ENCODE peak calls at places on chromosome 15, in eight cellular contexts. One of them, this sample, is unnamed.

GRCh38 chr15:58957101-58957973 is 23.9 kb upstream of the SLTM start:
- DNase-seq in stimulated activated naive CD8-positive, alpha-beta T cell treated with anti-CD3 and anti-CD28 coated beads, Interleukin-15, amount 100 ng/mL, for 72 hours: peak; percentile 53
- DNase-seq in A172: peak; percentile 63
- DNase-seq in ACHN: peak; percentile 68
- DNase-seq in T follicular helper cell: peak; percentile 40
- DNase-seq in activated CD8-positive, alpha-beta memory T cell treated with anti-CD3 and anti-CD28 coated beads for 24 hours: peak; percentile 71
- DNase-seq in OCI-LY7: peak; percentile 88
- DNase-seq in hepatic stellate cell: peak; percentile 45
- DNase-seq in this sample: no peak

GRCh38 chr15:34616613-34617012 is 33.2 kb upstream of the GOLGA8B start:
- DNase-seq in ACHN: peak; percentile 33
- DNase-seq in OCI-LY7: no peak
- DNase-seq in activated CD8-positive, alpha-beta memory T cell treated with anti-CD3 and anti-CD28 coated beads for 24 hours: no peak
- DNase-seq in stimulated activated naive CD8-positive, alpha-beta T cell treated with anti-CD3 and anti-CD28 coated beads, Interleukin-15, amount 100 ng/mL, for 72 hours: no peak
- DNase-seq in hepatic stellate cell: peak; percentile 2
- DNase-seq in A172: peak; percentile 54
- DNase-seq in T follicular helper cell: no peak
- DNase-seq in this sample: no peak

GRCh38 chr15:80138962-80139361 is 13.8 kb upstream of the FAH start:
- DNase-seq in stimulated activated naive CD8-positive, alpha-beta T cell treated with anti-CD3 and anti-CD28 coated beads, Interleukin-15, amount 100 ng/mL, for 72 hours: no peak
- DNase-seq in OCI-LY7: no peak
- DNase-seq in activated CD8-positive, alpha-beta memory T cell treated with anti-CD3 and anti-CD28 coated beads for 24 hours: no peak
- DNase-seq in A172: no peak
- DNase-seq in ACHN: no peak
- DNase-seq in T follicular helper cell: no peak
- DNase-seq in hepatic stellate cell: no peak
- DNase-seq in this sample: no peak

GRCh38 chr15:29910068-29910467 is 87.8 kb upstream of the TJP1 start:
- DNase-seq in ACHN: no peak
- DNase-seq in stimulated activated naive CD8-positive, alpha-beta T cell treated with anti-CD3 and anti-CD28 coated beads, Interleukin-15, amount 100 ng/mL, for 72 hours: no peak
- DNase-seq in T follicular helper cell: no peak
- DNase-seq in OCI-LY7: no peak
- DNase-seq in activated CD8-positive, alpha-beta memory T cell treated with anti-CD3 and anti-CD28 coated beads for 24 hours: no peak
- DNase-seq in hepatic stellate cell: no peak
- DNase-seq in A172: no peak
- DNase-seq in this sample: no peak

GRCh38 chr15:43067717-43068461 is 37.9 kb downstream of the UBR1 start:
- DNase-seq in T follicular helper cell: no peak
- DNase-seq in A172: no peak
- DNase-seq in OCI-LY7: no peak
- DNase-seq in ACHN: no peak
- DNase-seq in hepatic stellate cell: peak; percentile 7
- DNase-seq in activated CD8-positive, alpha-beta memory T cell treated with anti-CD3 and anti-CD28 coated beads for 24 hours: no peak
- DNase-seq in stimulated activated naive CD8-positive, alpha-beta T cell treated with anti-CD3 and anti-CD28 coated beads, Interleukin-15, amount 100 ng/mL, for 72 hours: peak; percentile 27
- DNase-seq in this sample: no peak

GRCh38 chr15:42344763-42345162 is 14.5 kb upstream of the CAPN3 start:
- DNase-seq in stimulated activated naive CD8-positive, alpha-beta T cell treated with anti-CD3 and anti-CD28 coated beads, Interleukin-15, amount 100 ng/mL, for 72 hours: no peak
- DNase-seq in T follicular helper cell: no peak
- DNase-seq in A172: no peak
- DNase-seq in hepatic stellate cell: no peak
- DNase-seq in OCI-LY7: no peak
- DNase-seq in ACHN: no peak
- DNase-seq in activated CD8-positive, alpha-beta memory T cell treated with anti-CD3 and anti-CD28 coated beads for 24 hours: no peak
- DNase-seq in this sample: no peak

GRCh38 chr15:68599560-68600071 is 20.8 kb downstream of the CORO2B start:
- DNase-seq in A172: peak; percentile 39
- DNase-seq in ACHN: no peak
- DNase-seq in OCI-LY7: peak; percentile 55
- DNase-seq in activated CD8-positive, alpha-beta memory T cell treated with anti-CD3 and anti-CD28 coated beads for 24 hours: no peak
- DNase-seq in stimulated activated naive CD8-positive, alpha-beta T cell treated with anti-CD3 and anti-CD28 coated beads, Interleukin-15, amount 100 ng/mL, for 72 hours: no peak
- DNase-seq in hepatic stellate cell: peak; percentile 83
- DNase-seq in T follicular helper cell: no peak
- DNase-seq in this sample: no peak

GRCh38 chr15:64004582-64004981 is 41.7 kb downstream of the DAPK2 start:
- DNase-seq in A172: peak; percentile 94
- DNase-seq in hepatic stellate cell: no peak
- DNase-seq in ACHN: peak; percentile 8
- DNase-seq in stimulated activated naive CD8-positive, alpha-beta T cell treated with anti-CD3 and anti-CD28 coated beads, Interleukin-15, amount 100 ng/mL, for 72 hours: no peak
- DNase-seq in OCI-LY7: no peak
- DNase-seq in activated CD8-positive, alpha-beta memory T cell treated with anti-CD3 and anti-CD28 coated beads for 24 hours: no peak
- DNase-seq in T follicular helper cell: no peak
- DNase-seq in this sample: no peak

GRCh38 chr15:100438570-100438969 is 90.2 kb downstream of the CERS3 start:
- DNase-seq in OCI-LY7: peak; percentile 8
- DNase-seq in ACHN: no peak
- DNase-seq in T follicular helper cell: no peak
- DNase-seq in activated CD8-positive, alpha-beta memory T cell treated with anti-CD3 and anti-CD28 coated beads for 24 hours: no peak
- DNase-seq in stimulated activated naive CD8-positive, alpha-beta T cell treated with anti-CD3 and anti-CD28 coated beads, Interleukin-15, amount 100 ng/mL, for 72 hours: peak; percentile 16
- DNase-seq in A172: no peak
- DNase-seq in hepatic stellate cell: no peak
- DNase-seq in this sample: no peak

GRCh38 chr15:37740623-37741141 is 193.8 kb upstream of the TMCO5A start:
- DNase-seq in hepatic stellate cell: no peak
- DNase-seq in stimulated activated naive CD8-positive, alpha-beta T cell treated with anti-CD3 and anti-CD28 coated beads, Interleukin-15, amount 100 ng/mL, for 72 hours: no peak
- DNase-seq in T follicular helper cell: no peak
- DNase-seq in A172: no peak
- DNase-seq in OCI-LY7: no peak
- DNase-seq in activated CD8-positive, alpha-beta memory T cell treated with anti-CD3 and anti-CD28 coated beads for 24 hours: no peak
- DNase-seq in ACHN: no peak
- DNase-seq in this sample: no peak

GRCh38 chr15:51443282-51443914 is 101.9 kb downstream of the GLDN start:
- DNase-seq in ACHN: no peak
- DNase-seq in A172: no peak
- DNase-seq in OCI-LY7: no peak
- DNase-seq in stimulated activated naive CD8-positive, alpha-beta T cell treated with anti-CD3 and anti-CD28 coated beads, Interleukin-15, amount 100 ng/mL, for 72 hours: no peak
- DNase-seq in hepatic stellate cell: no peak
- DNase-seq in T follicular helper cell: no peak
- DNase-seq in activated CD8-positive, alpha-beta memory T cell treated with anti-CD3 and anti-CD28 coated beads for 24 hours: no peak
- DNase-seq in this sample: no peak

GRCh38 chr15:91782221-91782620 is 71.3 kb upstream of the SLCO3A1 start:
- DNase-seq in A172: no peak
- DNase-seq in ACHN: no peak
- DNase-seq in T follicular helper cell: no peak
- DNase-seq in OCI-LY7: no peak
- DNase-seq in activated CD8-positive, alpha-beta memory T cell treated with anti-CD3 and anti-CD28 coated beads for 24 hours: no peak
- DNase-seq in hepatic stellate cell: no peak
- DNase-seq in stimulated activated naive CD8-positive, alpha-beta T cell treated with anti-CD3 and anti-CD28 coated beads, Interleukin-15, amount 100 ng/mL, for 72 hours: no peak
- DNase-seq in this sample: no peak

GRCh38 chr15:28096720-28097431 is 2.2 kb downstream of the OCA2 start:
- DNase-seq in hepatic stellate cell: no peak
- DNase-seq in ACHN: peak; percentile 35
- DNase-seq in activated CD8-positive, alpha-beta memory T cell treated with anti-CD3 and anti-CD28 coated beads for 24 hours: peak; percentile 62
- DNase-seq in T follicular helper cell: no peak
- DNase-seq in A172: no peak
- DNase-seq in OCI-LY7: no peak
- DNase-seq in stimulated activated naive CD8-positive, alpha-beta T cell treated with anti-CD3 and anti-CD28 coated beads, Interleukin-15, amount 100 ng/mL, for 72 hours: no peak
- DNase-seq in this sample: no peak

GRCh38 chr15:93265046-93265658 is 176.1 kb upstream of the RGMA start:
- DNase-seq in T follicular helper cell: no peak
- DNase-seq in ACHN: no peak
- DNase-seq in stimulated activated naive CD8-positive, alpha-beta T cell treated with anti-CD3 and anti-CD28 coated beads, Interleukin-15, amount 100 ng/mL, for 72 hours: no peak
- DNase-seq in activated CD8-positive, alpha-beta memory T cell treated with anti-CD3 and anti-CD28 coated beads for 24 hours: no peak
- DNase-seq in OCI-LY7: no peak
- DNase-seq in A172: peak; percentile 68
- DNase-seq in hepatic stellate cell: no peak
- DNase-seq in this sample: no peak

GRCh38 chr15:80580107-80580506 is 115.0 kb upstream of the ABHD17C start:
- DNase-seq in activated CD8-positive, alpha-beta memory T cell treated with anti-CD3 and anti-CD28 coated beads for 24 hours: no peak
- DNase-seq in hepatic stellate cell: no peak
- DNase-seq in stimulated activated naive CD8-positive, alpha-beta T cell treated with anti-CD3 and anti-CD28 coated beads, Interleukin-15, amount 100 ng/mL, for 72 hours: no peak
- DNase-seq in OCI-LY7: no peak
- DNase-seq in ACHN: no peak
- DNase-seq in A172: peak; percentile 84
- DNase-seq in T follicular helper cell: no peak
- DNase-seq in this sample: no peak

GRCh38 chr15:43218908-43219706 is 1.7 kb downstream of the EPB42 start:
- DNase-seq in hepatic stellate cell: no peak
- DNase-seq in ACHN: peak; percentile 4
- DNase-seq in activated CD8-positive, alpha-beta memory T cell treated with anti-CD3 and anti-CD28 coated beads for 24 hours: no peak
- DNase-seq in A172: no peak
- DNase-seq in T follicular helper cell: no peak
- DNase-seq in OCI-LY7: peak; percentile 6
- DNase-seq in stimulated activated naive CD8-positive, alpha-beta T cell treated with anti-CD3 and anti-CD28 coated beads, Interleukin-15, amount 100 ng/mL, for 72 hours: no peak
- DNase-seq in this sample: no peak

GRCh38 chr15:101539930-101540329 is 50.4 kb upstream of the PCSK6 start:
- DNase-seq in hepatic stellate cell: no peak
- DNase-seq in OCI-LY7: no peak
- DNase-seq in A172: no peak
- DNase-seq in T follicular helper cell: no peak
- DNase-seq in stimulated activated naive CD8-positive, alpha-beta T cell treated with anti-CD3 and anti-CD28 coated beads, Interleukin-15, amount 100 ng/mL, for 72 hours: no peak
- DNase-seq in ACHN: no peak
- DNase-seq in activated CD8-positive, alpha-beta memory T cell treated with anti-CD3 and anti-CD28 coated beads for 24 hours: peak; percentile 30
- DNase-seq in this sample: peak; percentile 47

GRCh38 chr15:66595937-66596545 is 30.2 kb upstream of the LCTL start:
- DNase-seq in stimulated activated naive CD8-positive, alpha-beta T cell treated with anti-CD3 and anti-CD28 coated beads, Interleukin-15, amount 100 ng/mL, for 72 hours: no peak
- DNase-seq in hepatic stellate cell: no peak
- DNase-seq in ACHN: no peak
- DNase-seq in T follicular helper cell: no peak
- DNase-seq in OCI-LY7: no peak
- DNase-seq in A172: no peak
- DNase-seq in activated CD8-positive, alpha-beta memory T cell treated with anti-CD3 and anti-CD28 coated beads for 24 hours: no peak
- DNase-seq in this sample: no peak

GRCh38 chr15:28110416-28110975 is 11.4 kb upstream of the OCA2 start:
- DNase-seq in ACHN: no peak
- DNase-seq in stimulated activated naive CD8-positive, alpha-beta T cell treated with anti-CD3 and anti-CD28 coated beads, Interleukin-15, amount 100 ng/mL, for 72 hours: no peak
- DNase-seq in OCI-LY7: no peak
- DNase-seq in activated CD8-positive, alpha-beta memory T cell treated with anti-CD3 and anti-CD28 coated beads for 24 hours: peak; percentile 21
- DNase-seq in A172: no peak
- DNase-seq in hepatic stellate cell: no peak
- DNase-seq in T follicular helper cell: no peak
- DNase-seq in this sample: no peak

GRCh38 chr15:70423267-70423666 is 325.6 kb upstream of the TLE3 start:
- DNase-seq in ACHN: no peak
- DNase-seq in hepatic stellate cell: no peak
- DNase-seq in T follicular helper cell: no peak
- DNase-seq in A172: no peak
- DNase-seq in stimulated activated naive CD8-positive, alpha-beta T cell treated with anti-CD3 and anti-CD28 coated beads, Interleukin-15, amount 100 ng/mL, for 72 hours: no peak
- DNase-seq in OCI-LY7: no peak
- DNase-seq in activated CD8-positive, alpha-beta memory T cell treated with anti-CD3 and anti-CD28 coated beads for 24 hours: no peak
- DNase-seq in this sample: no peak

GRCh38 chr15:51736069-51736468 is 1.4 kb downstream of the LYSMD2 start:
- DNase-seq in OCI-LY7: no peak
- DNase-seq in hepatic stellate cell: no peak
- DNase-seq in activated CD8-positive, alpha-beta memory T cell treated with anti-CD3 and anti-CD28 coated beads for 24 hours: no peak
- DNase-seq in stimulated activated naive CD8-positive, alpha-beta T cell treated with anti-CD3 and anti-CD28 coated beads, Interleukin-15, amount 100 ng/mL, for 72 hours: peak; percentile 54
- DNase-seq in ACHN: no peak
- DNase-seq in A172: no peak
- DNase-seq in T follicular helper cell: no peak
- DNase-seq in this sample: no peak

GRCh38 chr15:39594056-39594763 is 13.3 kb downstream of the THBS1 start:
- DNase-seq in ACHN: peak; percentile 11
- DNase-seq in A172: no peak
- DNase-seq in stimulated activated naive CD8-positive, alpha-beta T cell treated with anti-CD3 and anti-CD28 coated beads, Interleukin-15, amount 100 ng/mL, for 72 hours: no peak
- DNase-seq in hepatic stellate cell: no peak
- DNase-seq in T follicular helper cell: no peak
- DNase-seq in activated CD8-positive, alpha-beta memory T cell treated with anti-CD3 and anti-CD28 coated beads for 24 hours: no peak
- DNase-seq in OCI-LY7: no peak
- DNase-seq in this sample: no peak